ENCODE peak calls at places on chromosomes 11 and 22, in five cellular contexts. V is CD8-positive, alpha-beta T cell; K is right lobe of liver; N is astrocyte of the spinal cord; Z is AG04450. D is an unnamed sample.

GRCh38 chr11:59555601-59556114 is 44.3 kb downstream of the OR4D9 start:
- DNase-seq in Z (no peak), V (no peak), K (peak), N (peak), D (no peak)

GRCh38 chr22:46053563-46054090 is 76.7 kb upstream of the WNT7B start:
- DNase-seq in V (peak), Z (no peak), K (peak), N (peak), D (no peak)

GRCh38 chr11:115892016-115892415 is 387.8 kb upstream of the CADM1 start:
- DNase-seq in K (no peak), V (no peak), Z (no peak), N (no peak), D (no peak)

GRCh38 chr11:127640822-127641485 is 640.4 kb upstream of the KIRREL3 start:
- DNase-seq in Z (no peak), N (peak), K (no peak), V (no peak), D (peak)

GRCh38 chr11:128180446-128181089 is 406.8 kb downstream of the ETS1 start:
- DNase-seq in Z (peak), V (no peak), K (no peak), N (peak), D (peak)

GRCh38 chr22:46069518-46070214 is 80.7 kb upstream of the PPARA start:
- DNase-seq in N (peak), Z (peak), K (peak), V (peak), D (peak)

GRCh38 chr11:74522776-74523175 is 29.3 kb upstream of the LIPT2 start:
- DNase-seq in N (no peak), K (no peak), V (no peak), Z (no peak), D (no peak)

GRCh38 chr22:45226681-45227186 is 14.0 kb downstream of the KIAA0930 start:
- DNase-seq in Z (no peak), V (no peak), K (no peak), N (no peak), D (no peak)

GRCh38 chr22:20054485-20054884 is 25.6 kb upstream of the DGCR8 start:
- DNase-seq in V (no peak), N (no peak), K (no peak), Z (no peak), D (no peak)

GRCh38 chr22:44406581-44407403 is 91.2 kb downstream of the RTL6 start:
- DNase-seq in Z (no peak), K (peak), V (no peak), N (peak), D (no peak)

GRCh38 chr11:113339909-113340569 is 25.7 kb downstream of the TTC12 start:
- DNase-seq in N (no peak), V (no peak), K (no peak), Z (no peak), D (no peak)

GRCh38 chr11:113345978-113346377 is 31.6 kb downstream of the TTC12 start:
- DNase-seq in Z (peak), N (no peak), V (no peak), K (no peak), D (no peak)

GRCh38 chr11:113338730-113339129 is 24.3 kb downstream of the TTC12 start:
- DNase-seq in K (no peak), V (no peak), N (no peak), Z (no peak), D (no peak)

GRCh38 chr11:113341388-113342165 is 27.2 kb downstream of the TTC12 start:
- DNase-seq in Z (no peak), V (no peak), K (no peak), N (no peak), D (no peak)
- H3K4me3 ChIP-seq in Z (no peak), V (no peak), K (no peak), N (no peak), D (no peak)

DNA sequence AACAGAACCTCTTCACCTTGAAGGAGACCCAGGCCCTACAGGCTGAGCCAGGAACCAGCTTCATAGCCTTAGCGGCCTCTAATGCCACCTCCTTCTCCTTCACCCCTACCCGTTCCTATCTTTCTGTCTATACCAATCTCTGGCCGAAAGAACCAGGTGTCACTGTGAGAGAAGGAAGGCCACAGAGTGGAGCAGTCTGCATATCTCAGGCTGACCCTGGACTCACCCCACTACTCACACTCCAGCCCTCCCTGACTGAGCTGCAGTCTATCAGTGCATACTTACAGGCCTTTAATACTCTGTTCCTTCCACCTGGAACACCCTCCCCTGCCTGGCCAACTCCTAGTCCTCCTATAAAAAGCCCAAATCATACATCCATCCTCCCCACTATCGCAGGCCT is 32.7 kb downstream of the ARAP1 start:
- DNase-seq in V (no peak), Z (no peak), N (no peak), K (no peak), D (no peak)
- H3K4me3 ChIP-seq in V (no peak), Z (no peak), N (no peak), K (peak), D (no peak)

GRCh38 chr22:22558071-22558971 is 744 bp downstream of the PRAME start:
- DNase-seq in V (no peak), K (no peak), Z (no peak), N (no peak), D (no peak)

GRCh38 chr22:22556995-22557925 is 1.8 kb downstream of the PRAME start:
- DNase-seq in Z (no peak), K (no peak), V (no peak), N (no peak), D (no peak)

GRCh38 chr22:22555596-22555995 is 3.5 kb downstream of the PRAME start:
- DNase-seq in V (no peak), Z (no peak), K (no peak), N (no peak), D (no peak)

GRCh38 chr22:22556578-22556977 is 2.5 kb downstream of the PRAME start:
- DNase-seq in N (no peak), V (no peak), K (no peak), Z (no peak), D (no peak)

DNA sequence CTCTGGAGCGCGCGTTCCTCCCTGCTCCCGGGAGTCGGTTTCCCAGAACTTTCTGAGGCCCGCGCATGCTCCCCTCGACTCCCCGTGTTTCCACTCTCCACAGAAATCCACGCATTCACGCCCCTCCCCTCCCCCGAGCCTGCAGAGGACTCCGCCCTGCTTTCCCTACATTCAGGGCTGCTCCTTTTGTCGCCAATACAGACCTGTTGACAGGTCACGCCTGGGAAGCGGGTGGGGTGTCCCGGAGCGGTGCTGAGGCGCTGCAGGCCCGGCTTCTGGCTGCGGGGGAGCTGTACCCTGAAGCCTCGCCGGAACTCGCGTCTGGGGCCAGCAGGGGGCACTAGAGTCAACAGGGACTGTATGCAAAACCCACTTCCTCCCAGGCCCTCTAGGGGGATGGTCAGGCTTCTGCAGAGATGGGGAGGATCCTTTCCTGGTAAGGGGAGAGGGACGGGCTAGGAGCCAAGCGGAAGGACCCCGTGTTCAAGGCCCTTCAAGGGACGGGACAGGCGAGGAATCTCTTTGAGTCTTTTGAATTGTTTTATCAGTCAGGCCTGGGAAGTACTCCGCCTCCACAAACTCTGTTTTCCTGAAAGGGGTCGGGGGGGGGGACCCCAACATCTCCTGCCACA is at the start of gene PRAME:
- DNase-seq in Z (no peak), N (no peak), K (peak), V (peak), D (no peak)
- H3K4me3 ChIP-seq in Z (no peak), N (no peak), K (no peak), V (no peak), D (peak)

GRCh38 chr11:68199295-68199987 is 13.7 kb downstream of the KMT5B start:
- DNase-seq in V (no peak), K (peak), Z (no peak), N (no peak), D (no peak)

GRCh38 chr11:68200639-68201038 is 12.5 kb downstream of the KMT5B start:
- DNase-seq in Z (no peak), K (no peak), V (no peak), N (peak), D (no peak)

GRCh38 chr11:68206211-68206610 is 6.9 kb downstream of the KMT5B start:
- DNase-seq in K (no peak), Z (no peak), V (no peak), N (peak), D (no peak)

GRCh38 chr11:68202165-68202564 is 10.9 kb downstream of the KMT5B start:
- DNase-seq in N (no peak), V (no peak), Z (no peak), K (peak), D (no peak)

DNA sequence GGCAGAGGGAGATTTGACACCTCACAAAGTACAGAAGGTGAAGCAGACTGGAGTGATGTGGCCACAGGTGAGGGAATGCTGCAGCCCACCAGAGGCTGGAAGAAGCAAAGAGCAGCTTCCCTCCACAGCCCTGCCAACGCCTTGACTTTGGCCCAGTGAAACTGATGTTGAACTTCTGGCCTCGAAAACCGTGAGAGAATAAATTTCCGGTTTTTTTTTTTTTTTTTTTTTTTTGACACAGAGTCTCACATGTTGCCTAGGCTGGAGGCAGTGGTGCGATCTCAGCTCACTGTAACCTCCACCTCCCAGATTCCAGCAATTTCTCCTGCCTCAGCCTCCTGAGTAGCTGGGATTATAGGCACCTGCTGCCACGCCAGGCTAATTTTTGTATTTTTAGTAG is 8.7 kb downstream of the KMT5B start:
- DNase-seq in Z (no peak), V (no peak), N (no peak), K (peak), D (no peak)
- H3K4me3 ChIP-seq in Z (no peak), V (no peak), N (no peak), K (no peak), D (no peak)

DNA sequence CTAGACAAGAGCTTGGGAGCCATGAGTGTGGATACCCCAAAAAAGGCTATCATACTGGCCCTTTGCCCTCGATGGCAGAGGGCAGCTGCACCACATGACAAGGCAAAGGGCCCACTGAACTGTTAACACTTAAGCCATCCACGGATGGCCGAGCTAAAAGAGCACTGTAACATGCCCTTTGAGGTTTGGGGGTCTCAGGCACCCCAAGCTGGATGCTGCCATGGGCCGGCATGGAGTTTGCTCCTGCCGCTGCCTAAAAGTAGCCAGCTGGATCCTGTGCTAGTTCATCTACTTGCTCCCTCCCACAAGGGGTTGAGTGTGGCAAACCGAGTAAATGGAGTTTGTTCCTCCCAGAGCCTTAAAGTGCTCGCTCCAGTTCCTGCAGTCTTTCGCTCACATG is 383.2 kb upstream of the LRRC4C start:
- DNase-seq in Z (no peak), K (no peak), N (no peak), V (no peak), D (no peak)
- H3K4me3 ChIP-seq in Z (no peak), K (no peak), N (no peak), V (no peak), D (no peak)

GRCh38 chr11:121700968-121701367 is 248.2 kb upstream of the SORL1-AS1 start:
- DNase-seq in N (no peak), V (no peak), Z (no peak), K (no peak), D (no peak)

GRCh38 chr11:121699801-121700200 is 247.0 kb upstream of the SORL1-AS1 start:
- DNase-seq in Z (no peak), N (no peak), K (no peak), V (no peak), D (no peak)

GRCh38 chr11:121706884-121707283 is 254.1 kb upstream of the SORL1-AS1 start:
- DNase-seq in N (no peak), V (no peak), K (no peak), Z (no peak), D (no peak)

GRCh38 chr11:121703166-121703565 is 250.4 kb upstream of the SORL1-AS1 start:
- DNase-seq in N (no peak), V (no peak), K (no peak), Z (no peak), D (no peak)
- H3K4me3 ChIP-seq in N (no peak), V (no peak), K (no peak), Z (no peak), D (no peak)

DNA sequence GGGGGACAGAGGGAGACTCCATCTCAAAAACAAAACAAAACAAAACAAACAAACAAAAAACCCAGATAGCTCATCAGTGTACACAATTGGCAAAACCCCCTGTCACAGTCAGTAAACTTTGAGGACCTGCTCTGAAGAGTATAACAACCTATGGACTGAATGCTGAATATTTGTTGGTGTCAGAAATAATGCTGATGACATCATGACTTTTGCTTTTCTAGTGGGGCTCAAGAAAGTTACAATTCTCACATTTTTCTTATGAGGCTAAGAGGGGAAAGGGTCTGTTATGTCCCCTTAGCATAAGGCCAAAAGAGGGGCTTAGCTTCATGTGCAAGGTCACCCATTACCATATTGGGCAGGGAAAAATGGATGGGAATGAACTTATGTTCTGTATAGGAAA is 207.4 kb downstream of the NELL1 start:
- DNase-seq in Z (no peak), V (no peak), N (no peak), K (no peak), D (no peak)
- H3K4me3 ChIP-seq in Z (no peak), V (no peak), N (no peak), K (no peak), D (no peak)

GRCh38 chr11:66344550-66345315 is at the start of gene BRMS1:
- DNase-seq in K (peak), N (peak), V (peak), Z (peak), D (peak)

GRCh38 chr11:66343176-66343575 is 1.7 kb downstream of the BRMS1 start:
- DNase-seq in N (no peak), V (no peak), Z (no peak), K (no peak), D (no peak)

GRCh38 chr11:66347425-66348276 is at the start of gene B4GAT1:
- DNase-seq in K (peak), N (peak), Z (peak), V (peak), D (peak)

GRCh38 chr11:66346476-66347424 is 679 bp downstream of the B4GAT1 start:
- DNase-seq in K (no peak), V (no peak), N (peak), Z (no peak), D (no peak)

GRCh38 chr11:66345316-66345649 is 379 bp upstream of the BRMS1 start:
- DNase-seq in V (no peak), K (no peak), N (no peak), Z (no peak), D (no peak)
- H3K4me3 ChIP-seq in V (peak), K (peak), N (peak), Z (peak), D (peak)